ENCODE peak calls at places on chromosomes 11 and 22, in ten cellular contexts. G is K562, V is suprapubic skin, P is GM23338, Z is transverse colon, A is sigmoid colon, X is HepG2, T is SK-N-SH, L is GM12891, N is HL-60. O is an unnamed sample.

GRCh38 chr22:17717708-17718107 is 56.6 kb downstream of the BID start:
- DNase-seq in N (no peak), P (no peak), T (no peak), Z (no peak), A (no peak), G (no peak), L (no peak), V (no peak), X (no peak), O (no peak)

GRCh38 chr11:92843455-92843854 is 126.0 kb upstream of the MTNR1B start:
- DNase-seq in V (no peak), G (no peak), A (no peak), N (no peak), T (no peak), L (no peak), X (no peak), P (no peak), Z (no peak), O (no peak)

GRCh38 chr22:24059121-24059520 is 48.0 kb downstream of the CABIN1 start:
- DNase-seq in Z (no peak), A (no peak), V (no peak), X (no peak), L (no peak), N (no peak), G (no peak), P (no peak), T (no peak), O (no peak)

GRCh38 chr11:1556278-1557167 is 15.5 kb downstream of the DUSP8 start:
- DNase-seq in N (no peak), Z (no peak), P (peak; percentile 51), V (peak; percentile 38), G (no peak), A (no peak), X (no peak), L (no peak), T (no peak), O (no peak)

GRCh38 chr11:104823638-104824037 is 74.6 kb downstream of the CASP12 start:
- DNase-seq in T (no peak), A (no peak), Z (no peak), V (no peak), P (no peak), X (no peak), N (no peak), G (no peak), L (no peak), O (no peak)

GRCh38 chr11:70400643-70401042 is 2.3 kb downstream of the CTTN start:
- DNase-seq in X (no peak), A (no peak), N (no peak), Z (no peak), L (no peak), T (no peak), G (no peak), P (peak; percentile 63), V (no peak), O (no peak)

GRCh38 chr22:50660306-50660705 is 12.3 kb upstream of the SHANK3 start:
- DNase-seq in Z (no peak), L (no peak), T (no peak), V (no peak), N (no peak), X (no peak), P (no peak), G (no peak), A (no peak), O (no peak)

GRCh38 chr22:47396105-47396504 is 633.7 kb downstream of the TBC1D22A start:
- DNase-seq in G (no peak), T (no peak), P (no peak), N (no peak), A (no peak), Z (no peak), V (peak; percentile 14), L (no peak), X (no peak), O (peak; percentile 56)

GRCh38 chr11:68541983-68542382 is 81.4 kb downstream of the PPP6R3 start:
- DNase-seq in Z (no peak), G (peak; percentile 19), T (no peak), N (no peak), X (peak; percentile 7), L (no peak), A (no peak), V (no peak), P (no peak), O (no peak)

GRCh38 chr11:73288873-73289707 is 17.0 kb downstream of the P2RY6 start:
- DNase-seq in X (peak; percentile 64), A (peak; percentile 85), L (peak; percentile 69), G (peak; percentile 91), V (no peak), N (peak; percentile 57), Z (peak; percentile 77), T (peak; percentile 92), P (peak; percentile 89), O (peak; percentile 95)

GRCh38 chr11:66264383-66264782 is 4.1 kb upstream of the RAB1B start:
- DNase-seq in P (no peak), V (no peak), A (no peak), Z (no peak), G (no peak), X (no peak), L (no peak), N (no peak), T (no peak), O (peak; percentile 66)

GRCh38 chr11:94815705-94816344 is 47.7 kb downstream of the AMOTL1 start:
- DNase-seq in N (no peak), P (peak; percentile 82), Z (no peak), V (no peak), L (no peak), G (no peak), X (no peak), T (no peak), A (no peak), O (no peak)

GRCh38 chr11:118979434-118979833 is 7.9 kb downstream of the FOXR1 start:
- DNase-seq in L (no peak), N (no peak), A (no peak), T (no peak), X (no peak), P (peak; percentile 66), Z (no peak), V (no peak), G (peak; percentile 54), O (peak; percentile 5)

GRCh38 chr11:125351868-125352250 is 144.2 kb downstream of the FEZ1 start:
- DNase-seq in Z (no peak), T (no peak), L (no peak), N (no peak), X (no peak), P (no peak), A (no peak), V (no peak), G (no peak), O (peak; percentile 56)

GRCh38 chr11:44989831-44990566 is 39.3 kb upstream of the TP53I11 start:
- DNase-seq in L (no peak), G (no peak), Z (no peak), X (no peak), T (peak; percentile 69), V (peak; percentile 71), N (no peak), A (peak; percentile 86), P (no peak), O (no peak)

GRCh38 chr11:44992774-44993173 is 42.1 kb upstream of the TP53I11 start:
- DNase-seq in A (no peak), T (no peak), X (no peak), G (no peak), P (no peak), Z (no peak), N (no peak), V (no peak), L (no peak), O (no peak)

GRCh38 chr11:44993971-44994705 is 43.5 kb upstream of the TP53I11 start:
- DNase-seq in T (no peak), N (no peak), L (no peak), P (no peak), V (peak; percentile 24), Z (no peak), A (no peak), X (no peak), G (no peak), O (no peak)

GRCh38 chr11:44990665-44991064 is 40.0 kb upstream of the TP53I11 start:
- DNase-seq in X (no peak), P (no peak), T (no peak), Z (no peak), V (peak; percentile 34), A (peak; percentile 40), L (no peak), N (no peak), G (no peak), O (no peak)

DNA sequence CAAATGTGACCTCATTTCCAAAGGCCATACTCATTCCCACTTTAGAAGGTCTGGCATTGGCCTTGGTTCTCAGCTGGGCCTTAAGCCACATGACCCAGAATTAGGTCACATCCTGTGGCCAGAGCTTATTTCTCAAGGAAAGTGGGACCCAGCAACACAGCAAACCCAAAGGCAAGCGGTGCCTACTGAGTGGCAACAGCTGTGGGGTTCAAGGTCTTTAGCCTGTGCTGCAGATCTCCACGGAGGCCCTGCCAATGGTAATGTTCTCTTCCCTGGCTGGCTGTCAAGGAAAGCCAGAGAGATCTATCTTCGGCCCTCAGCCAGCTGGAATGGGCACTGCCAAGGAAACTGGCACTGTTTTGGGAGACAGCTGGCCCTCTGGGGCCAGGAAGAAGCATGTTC is 41.5 kb upstream of the TP53I11 start:
- DNase-seq in P (no peak), A (peak; percentile 54), G (no peak), L (no peak), N (no peak), X (no peak), T (no peak), Z (no peak), V (peak; percentile 27), O (no peak)
- TF ChIP-seq POLR2AphosphoS5 in P (no peak), A (no peak), G (no peak), L (no peak), N (no peak), X (no peak), T (no peak), Z (no peak), V (no peak), O (no peak)

GRCh38 chr11:30631148-30631547 is 45.0 kb upstream of the MPPED2 start:
- DNase-seq in Z (no peak), V (no peak), L (no peak), P (no peak), X (no peak), G (no peak), T (no peak), A (no peak), N (no peak), O (no peak)

GRCh38 chr11:30635401-30635989 is 49.3 kb upstream of the MPPED2 start:
- DNase-seq in T (peak; percentile 63), P (peak; percentile 78), G (no peak), L (no peak), X (no peak), V (no peak), Z (no peak), N (no peak), A (peak; percentile 61), O (no peak)
- TF ChIP-seq POLR2AphosphoS5 in T (no peak), P (no peak), G (no peak), L (no peak), X (no peak), V (no peak), Z (no peak), N (no peak), A (no peak), O (no peak)

GRCh38 chr11:116239247-116239646 is 533.5 kb downstream of the BUD13 start:
- DNase-seq in G (no peak), T (no peak), Z (no peak), X (no peak), P (no peak), N (no peak), A (no peak), V (peak; percentile 3), L (no peak), O (no peak)
- TF ChIP-seq POLR2AphosphoS5 in G (no peak), T (no peak), Z (no peak), X (no peak), P (no peak), N (no peak), A (no peak), V (no peak), L (no peak), O (no peak)

GRCh38 chr11:108545909-108546501 is 47.6 kb downstream of the EXPH5 start:
- DNase-seq in X (no peak), V (no peak), L (no peak), T (no peak), A (no peak), P (no peak), Z (no peak), G (no peak), N (no peak), O (no peak)
- TF ChIP-seq POLR2AphosphoS5 in X (no peak), V (no peak), L (no peak), T (no peak), A (no peak), P (no peak), Z (no peak), G (no peak), N (no peak), O (no peak)

O was measured in spleen.